ENCODE peak calls at places on chromosomes 6 and 20, in ten cellular contexts. B, R, P, Z, Y, V, L, Q, W and U are unnamed samples.
A peak's percentile ranks its signal among the peaks of the same experiment; 100 is the strongest.

GRCh38 chr6:149218915-149219314 is 98.6 kb upstream of the TAB2 start:
- DNase-seq in Q (no peak), V (no peak), B (no peak), L (no peak), W (no peak), P (no peak), Y (no peak), Z (no peak), R (no peak), U (no peak)

GRCh38 chr20:38130687-38131587 is 34.1 kb downstream of the TGM2 start:
- DNase-seq in V (no peak), W (no peak), Z (no peak), B (no peak), Q (no peak), Y (no peak), R (peak; percentile 20), L (no peak), P (no peak), U (no peak)

GRCh38 chr6:132742495-132742894 is 15.2 kb downstream of the VNN2 start:
- DNase-seq in Q (no peak), Z (no peak), Y (no peak), B (no peak), L (no peak), R (no peak), P (no peak), V (no peak), W (no peak), U (no peak)

GRCh38 chr6:116263353-116263752 is 9.5 kb upstream of the TSPYL4 start:
- DNase-seq in P (no peak), L (no peak), Z (no peak), Q (no peak), W (no peak), R (no peak), V (no peak), B (no peak), Y (no peak), U (no peak)

GRCh38 chr6:53702316-53702715 is 36.8 kb upstream of the KLHL31 start:
- DNase-seq in W (no peak), Q (no peak), R (no peak), P (no peak), V (no peak), Y (no peak), L (no peak), Z (no peak), B (no peak), U (no peak)

GRCh38 chr6:113339173-113339572 is 518.0 kb upstream of the MARCKS start:
- DNase-seq in Q (no peak), V (no peak), B (no peak), R (peak; percentile 4), P (no peak), W (no peak), Z (no peak), Y (no peak), L (no peak), U (no peak)

GRCh38 chr6:32200711-32201475 is 8.4 kb upstream of the GPSM3 start:
- DNase-seq in V (no peak), R (no peak), B (no peak), Q (no peak), W (no peak), Y (no peak), L (no peak), Z (no peak), P (no peak), U (no peak)

GRCh38 chr20:62995898-62996595 is 10.7 kb downstream of the BHLHE23 start:
- DNase-seq in W (no peak), L (no peak), Z (no peak), Y (peak; percentile 6), V (no peak), R (no peak), P (no peak), Q (no peak), B (no peak), U (no peak)

GRCh38 chr6:128365520-128366160 is 154.8 kb downstream of the PTPRK start:
- DNase-seq in Z (no peak), L (no peak), W (no peak), P (no peak), R (no peak), Y (no peak), Q (no peak), V (no peak), B (no peak), U (no peak)

GRCh38 chr20:18032977-18033892 is 24.5 kb downstream of the OVOL2 start:
- DNase-seq in P (no peak), W (no peak), R (peak; percentile 71), Z (no peak), Y (no peak), L (no peak), Q (no peak), V (no peak), B (no peak), U (no peak)

GRCh38 chr6:30500421-30501069 is 11.2 kb downstream of the HLA-E start:
- DNase-seq in P (no peak), L (no peak), W (no peak), Y (no peak), B (no peak), R (peak; percentile 20), Q (no peak), V (no peak), Z (no peak), U (no peak)

GRCh38 chr20:18669241-18670019 is 81.6 kb downstream of the DTD1 start:
- DNase-seq in Z (no peak), R (no peak), P (no peak), B (no peak), V (no peak), Y (no peak), L (no peak), W (no peak), Q (no peak), U (no peak)

GRCh38 chr20:3679749-3680700 is 1.8 kb downstream of the ADAM33 start:
- DNase-seq in Q (no peak), V (no peak), L (no peak), P (no peak), B (no peak), Z (no peak), W (no peak), R (peak; percentile 73), Y (peak; percentile 58), U (no peak)

GRCh38 chr20:32031007-32031958 is 20.8 kb upstream of the HCK start:
- DNase-seq in Y (peak; percentile 80), B (peak; percentile 79), Q (peak; percentile 83), R (peak; percentile 99), Z (no peak), V (peak; percentile 88), P (peak; percentile 52), L (peak; percentile 61), W (peak; percentile 38), U (peak; percentile 31)

GRCh38 chr6:33453361-33454008 is 891 bp upstream of the ZBTB9 start:
- DNase-seq in V (no peak), Y (no peak), B (no peak), W (no peak), R (peak; percentile 72), L (no peak), Q (no peak), Z (no peak), P (no peak), U (no peak)

GRCh38 chr20:43981535-43981934 is 66.9 kb downstream of the TOX2 start:
- DNase-seq in Z (no peak), Q (no peak), W (no peak), Y (no peak), P (no peak), R (no peak), L (no peak), B (no peak), V (no peak), U (no peak)

GRCh38 chr20:33883164-33883563 is 72.0 kb downstream of the CHMP4B start:
- DNase-seq in Q (no peak), W (no peak), P (no peak), Y (no peak), Z (no peak), L (no peak), B (no peak), V (no peak), R (no peak), U (no peak)

GRCh38 chr6:134060491-134061106 is 8.2 kb upstream of the SLC2A12 start:
- DNase-seq in V (peak; percentile 71), Z (no peak), L (no peak), W (no peak), Q (no peak), B (no peak), P (no peak), Y (no peak), R (no peak), U (peak; percentile 64)

GRCh38 chr6:11535801-11536230 is 1.7 kb upstream of the TMEM170B start:
- DNase-seq in B (no peak), V (peak; percentile 61), Q (no peak), R (no peak), W (no peak), Z (no peak), Y (no peak), L (no peak), P (no peak), U (no peak)

GRCh38 chr6:130409394-130410095 is 43.7 kb downstream of the TMEM200A start:
- DNase-seq in P (no peak), W (no peak), Y (no peak), Q (no peak), B (no peak), V (no peak), L (no peak), R (no peak), Z (no peak), U (no peak)

GRCh38 chr6:116596815-116597214 is 19.5 kb upstream of the RSPH4A start:
- DNase-seq in W (no peak), L (no peak), V (peak; percentile 19), B (no peak), Q (no peak), Y (no peak), Z (no peak), P (no peak), R (peak; percentile 19), U (no peak)

GRCh38 chr6:109793793-109794192 is 102.7 kb downstream of the FIG4 start:
- DNase-seq in Z (no peak), W (no peak), R (no peak), L (no peak), V (peak; percentile 87), Y (no peak), B (peak; percentile 29), Q (no peak), P (no peak), U (peak; percentile 90)

GRCh38 chr6:130396722-130397121 is 30.9 kb downstream of the TMEM200A start:
- DNase-seq in Q (no peak), W (no peak), B (no peak), Y (no peak), R (no peak), P (no peak), V (no peak), Z (no peak), L (no peak), U (no peak)

GRCh38 chr20:50401587-50402343 is 108.4 kb upstream of the PTPN1 start:
- DNase-seq in V (no peak), Q (no peak), Z (no peak), W (no peak), L (no peak), B (no peak), Y (no peak), P (no peak), R (no peak), U (no peak)

GRCh38 chr6:109075934-109076333 is 18.7 kb downstream of the SESN1 start:
- DNase-seq in V (no peak), Q (no peak), Y (no peak), P (no peak), L (no peak), Z (no peak), R (no peak), W (no peak), B (no peak), U (no peak)

GRCh38 chr6:42340516-42340915 is 111.2 kb downstream of the TRERF1 start:
- DNase-seq in R (no peak), Q (no peak), B (no peak), Y (no peak), V (no peak), W (no peak), Z (no peak), L (no peak), P (no peak), U (no peak)

GRCh38 chr6:167703781-167704180 is 122.9 kb upstream of the AFDN start:
- DNase-seq in Y (no peak), L (no peak), W (no peak), R (peak; percentile 38), Z (no peak), V (no peak), B (no peak), P (no peak), Q (no peak), U (no peak)

GRCh38 chr20:43666376-43667328 is at the start of gene MYBL2:
- DNase-seq in W (peak; percentile 55), L (peak; percentile 64), Y (peak; percentile 40), B (peak; percentile 47), P (peak; percentile 64), R (peak; percentile 97), Z (peak; percentile 39), Q (peak; percentile 68), V (peak; percentile 65), U (no peak)